ENCODE peak calls at places on chromosomes 16 and 17, in six cellular contexts. K is cardiac fibroblast, Q is body of pancreas, V is A549, W is right lobe of liver, E is nephron progenitor cell. D is an unnamed sample.

GRCh38 chr17:80362428-80363119 is 52.4 kb upstream of the ENDOV start:
- DNase-seq in W (peak; percentile 18), Q (peak; percentile 48), K (peak; percentile 61), V (no peak), E (no peak), D (no peak)

GRCh38 chr17:51189628-51190027 is 23.4 kb downstream of the NME2 start:
- DNase-seq in V (no peak), K (no peak), E (no peak), Q (no peak), W (no peak), D (no peak)

GRCh38 chr17:19364699-19365498 is 2.4 kb upstream of the B9D1 start:
- DNase-seq in E (no peak), W (no peak), Q (no peak), V (no peak), K (no peak), D (no peak)

GRCh38 chr17:28402224-28402630 is 3.8 kb downstream of the SLC46A1 start:
- DNase-seq in E (no peak), Q (no peak), W (no peak), K (no peak), V (no peak), D (no peak)

GRCh38 chr17:6701719-6702118 is 11.4 kb downstream of the SLC13A5 start:
- DNase-seq in K (peak; percentile 17), E (peak; percentile 62), V (peak; percentile 72), Q (peak; percentile 36), W (no peak), D (peak; percentile 58)

GRCh38 chr16:4383591-4384495 is 12.2 kb downstream of the VASN start:
- DNase-seq in Q (no peak), E (no peak), K (no peak), W (no peak), V (no peak), D (no peak)

GRCh38 chr16:31253642-31254045 is 6.1 kb upstream of the ITGAM start:
- DNase-seq in K (no peak), Q (peak; percentile 60), W (peak; percentile 53), V (peak; percentile 76), E (no peak), D (no peak)

GRCh38 chr16:90027611-90028010 is 8.4 kb upstream of the DBNDD1 start:
- DNase-seq in E (no peak), K (no peak), V (no peak), W (no peak), Q (no peak), D (no peak)

GRCh38 chr17:35666967-35667552 is 64.4 kb upstream of the RASL10B start:
- DNase-seq in V (no peak), K (no peak), E (no peak), W (no peak), Q (no peak), D (no peak)

GRCh38 chr16:13441675-13442074 is 478.3 kb upstream of the ERCC4 start:
- DNase-seq in Q (no peak), K (no peak), W (no peak), V (no peak), E (no peak), D (no peak)

GRCh38 chr16:15866451-15866850 is 9.6 kb upstream of the MYH11 start:
- DNase-seq in W (no peak), E (no peak), K (no peak), V (no peak), Q (no peak), D (no peak)

GRCh38 chr16:75566889-75567255 is 693 bp downstream of the GABARAPL2 start:
- DNase-seq in E (peak; percentile 56), K (no peak), V (no peak), Q (no peak), W (no peak), D (no peak)

GRCh38 chr16:16052916-16053315 is 103.5 kb downstream of the ABCC1 start:
- DNase-seq in W (no peak), E (no peak), V (no peak), Q (no peak), K (no peak), D (no peak)

GRCh38 chr16:54194008-54194731 is 92.4 kb downstream of the IRX3 start:
- DNase-seq in E (peak; percentile 34), V (no peak), K (peak; percentile 73), W (peak; percentile 31), Q (peak; percentile 21), D (no peak)
- TF ChIP-seq CTCF in E (peak; percentile 2), V (no peak), K (peak; percentile 2), W (no peak), Q (no peak), D (peak; percentile 14)

DNA sequence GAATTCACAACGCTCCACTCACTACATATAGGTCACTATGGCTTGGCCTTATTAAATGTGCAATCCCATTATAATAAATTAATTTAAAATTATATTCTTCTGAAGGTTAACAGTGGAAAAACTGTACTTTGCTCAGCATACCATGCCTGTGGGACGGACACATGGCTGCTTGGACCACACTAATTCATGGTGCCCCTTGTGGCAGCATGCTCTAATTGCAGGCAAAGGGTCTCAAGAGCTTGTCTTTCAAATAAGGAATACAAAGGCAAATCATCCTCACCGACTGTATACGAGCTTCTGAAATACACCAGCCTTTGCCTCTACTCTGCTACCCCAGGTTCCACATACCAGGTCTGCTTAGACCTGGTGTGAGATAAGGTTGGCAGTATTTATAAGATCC is 11.7 kb downstream of the SMPD3 start:
- DNase-seq in Q (no peak), W (no peak), E (no peak), K (no peak), V (no peak), D (no peak)
- TF ChIP-seq CTCF in Q (no peak), W (no peak), E (peak; percentile 21), K (peak; percentile 34), V (no peak), D (peak; percentile 55)

GRCh38 chr16:27356794-27357193 is 43.0 kb downstream of the IL4R start:
- DNase-seq in K (no peak), Q (no peak), W (no peak), V (no peak), E (no peak), D (no peak)
- TF ChIP-seq CTCF in K (no peak), Q (no peak), W (no peak), V (no peak), E (no peak), D (no peak)

DNA sequence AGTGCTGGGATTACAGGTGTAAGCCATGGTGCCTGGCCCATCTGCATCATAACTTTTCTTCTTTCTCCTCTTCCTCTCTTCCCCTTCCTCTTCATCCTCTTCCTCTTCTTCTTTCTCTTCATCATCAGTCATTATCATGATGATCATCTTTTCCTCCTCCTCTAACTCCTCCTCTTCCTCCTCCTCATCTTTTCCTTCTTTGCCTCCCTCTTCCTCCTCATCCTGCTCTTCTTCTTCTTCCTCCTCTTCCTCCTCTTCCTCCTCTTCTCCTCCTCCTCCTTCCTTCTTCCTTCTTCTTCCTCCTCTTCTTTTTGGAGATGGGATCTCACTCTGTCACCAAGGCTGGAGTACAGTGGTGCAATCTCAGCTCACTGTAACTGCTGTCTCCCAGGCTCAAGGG is 62.5 kb downstream of the SOCS1 start:
- DNase-seq in K (no peak), Q (no peak), V (no peak), E (no peak), W (no peak), D (no peak)
- TF ChIP-seq CTCF in K (no peak), Q (no peak), V (no peak), E (no peak), W (no peak), D (no peak)

GRCh38 chr16:81686391-81687182 is 92.5 kb upstream of the PLCG2 start:
- DNase-seq in K (peak; percentile 46), E (no peak), W (no peak), V (no peak), Q (no peak), D (no peak)

GRCh38 chr16:81687183-81687456 is 92.0 kb upstream of the PLCG2 start:
- DNase-seq in Q (no peak), W (no peak), K (no peak), E (no peak), V (no peak), D (no peak)

GRCh38 chr16:81684242-81684837 is 94.8 kb upstream of the PLCG2 start:
- DNase-seq in Q (no peak), E (no peak), V (no peak), W (no peak), K (no peak), D (no peak)

GRCh38 chr16:81684901-81685300 is 94.2 kb upstream of the PLCG2 start:
- DNase-seq in W (no peak), V (no peak), E (no peak), Q (no peak), K (no peak), D (no peak)

DNA sequence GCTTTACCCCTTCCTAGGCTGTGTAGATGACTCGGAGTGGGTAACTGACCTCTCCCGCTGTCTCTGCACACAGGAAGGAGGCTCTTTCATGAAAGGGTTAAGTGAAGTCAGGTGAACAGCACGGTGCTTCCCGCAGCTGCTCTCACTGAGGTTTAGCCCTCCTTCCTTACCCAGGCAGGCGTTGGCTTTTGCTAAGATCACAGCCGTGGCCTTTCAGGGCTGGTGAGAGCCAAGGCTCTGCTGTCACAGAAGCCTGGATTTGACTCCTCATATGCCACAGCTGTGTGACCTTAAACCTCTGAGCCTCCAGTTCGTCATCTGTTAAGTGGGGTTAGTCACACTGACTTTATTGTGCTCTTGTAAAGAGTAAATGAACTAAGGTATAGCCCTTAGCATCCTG is 90.9 kb upstream of the PLCG2 start:
- DNase-seq in K (no peak), E (no peak), Q (no peak), W (no peak), V (no peak), D (no peak)
- TF ChIP-seq CTCF in K (no peak), E (no peak), Q (no peak), W (no peak), V (no peak), D (no peak)

DNA sequence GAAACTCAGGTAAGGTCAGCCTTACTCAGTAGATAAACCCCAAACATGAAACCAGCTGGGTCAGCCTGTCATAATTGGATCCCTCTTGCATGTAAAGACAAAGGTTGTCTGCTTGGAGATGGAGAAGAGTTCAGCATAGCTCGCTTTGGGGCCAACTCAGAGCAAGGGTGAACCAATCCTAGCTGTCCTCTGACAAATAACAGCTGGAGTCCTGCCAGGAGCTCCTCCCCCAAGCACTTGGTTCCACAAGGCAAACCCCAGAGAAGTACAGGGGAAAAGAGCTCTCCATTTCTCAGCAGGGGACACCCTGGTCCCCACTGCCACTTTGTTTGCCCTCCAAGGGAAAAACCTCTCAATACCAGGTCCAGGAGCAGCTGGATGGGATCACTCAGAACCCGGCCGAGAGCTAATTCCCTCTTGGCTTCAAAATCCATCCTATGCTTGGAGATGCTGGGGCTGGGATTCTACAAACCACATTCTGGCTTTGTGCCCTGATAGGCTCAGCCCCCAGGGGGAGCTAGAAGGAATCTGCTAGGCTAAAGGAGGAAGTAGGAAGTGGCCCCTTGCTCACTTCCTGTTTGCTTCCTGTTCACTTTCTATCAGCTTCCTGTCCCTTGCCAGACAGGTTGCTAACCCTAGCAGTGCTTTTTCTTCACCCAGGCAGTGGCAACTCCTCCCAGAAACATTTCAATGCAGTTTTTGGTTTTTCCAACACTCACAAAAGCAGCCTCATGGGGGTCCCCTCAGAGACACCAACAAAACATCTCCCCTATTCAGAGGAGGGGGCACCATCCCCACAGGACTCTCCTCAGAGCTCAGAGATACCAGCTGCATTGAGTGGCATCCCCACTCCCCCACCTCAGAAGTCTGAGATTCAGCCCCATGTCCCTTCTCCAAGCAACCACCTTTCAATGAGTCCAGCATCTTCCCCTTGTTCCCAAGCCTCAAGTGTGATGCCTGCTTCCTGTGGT is 30.7 kb downstream of the CDRT4 start:
- DNase-seq in W (peak; percentile 63), V (peak; percentile 41), E (no peak), K (peak; percentile 82), Q (peak; percentile 40), D (no peak)
- TF ChIP-seq CTCF in W (no peak), V (no peak), E (no peak), K (peak; percentile 36), Q (no peak), D (peak; percentile 41)

D was measured in neural crest cell.